ENCODE peak calls at places on chromosomes 6 and 20, in seven cellular contexts. B, M, N, F, P, E and Z are unnamed samples.

GRCh38 chr6:92915466-92915865 is 503.9 kb downstream of the EPHA7 start:
- DNase-seq in E (no peak), N (no peak), M (no peak), P (no peak), B (no peak), F (no peak), Z (no peak)

GRCh38 chr20:51175724-51176123 is 152.8 kb upstream of the KCNG1 start:
- DNase-seq in B (no peak), P (no peak), F (no peak), N (no peak), E (no peak), M (no peak), Z (no peak)

GRCh38 chr6:102085257-102085656 is 691.7 kb downstream of the GRIK2 start:
- DNase-seq in N (no peak), F (peak), B (no peak), E (no peak), P (no peak), M (no peak), Z (no peak)

GRCh38 chr6:137237413-137238170 is 18.4 kb upstream of the IFNGR1 start:
- DNase-seq in M (no peak), E (no peak), B (peak), N (no peak), P (no peak), F (peak), Z (no peak)

GRCh38 chr20:17936791-17937687 is 31.6 kb downstream of the SNX5 start:
- DNase-seq in F (peak), N (no peak), E (no peak), B (no peak), M (no peak), P (no peak), Z (no peak)

GRCh38 chr6:101296184-101296583 is 97.3 kb upstream of the GRIK2 start:
- DNase-seq in B (no peak), F (peak), E (peak), M (no peak), N (no peak), P (no peak), Z (no peak)

GRCh38 chr6:128997880-128998279 is 114.9 kb downstream of the LAMA2 start:
- DNase-seq in B (no peak), E (no peak), M (no peak), N (no peak), F (no peak), P (no peak), Z (no peak)

GRCh38 chr6:79038061-79038460 is 40.0 kb downstream of the PHIP start:
- DNase-seq in F (peak), B (peak), P (no peak), E (no peak), M (no peak), N (no peak), Z (no peak)

DNA sequence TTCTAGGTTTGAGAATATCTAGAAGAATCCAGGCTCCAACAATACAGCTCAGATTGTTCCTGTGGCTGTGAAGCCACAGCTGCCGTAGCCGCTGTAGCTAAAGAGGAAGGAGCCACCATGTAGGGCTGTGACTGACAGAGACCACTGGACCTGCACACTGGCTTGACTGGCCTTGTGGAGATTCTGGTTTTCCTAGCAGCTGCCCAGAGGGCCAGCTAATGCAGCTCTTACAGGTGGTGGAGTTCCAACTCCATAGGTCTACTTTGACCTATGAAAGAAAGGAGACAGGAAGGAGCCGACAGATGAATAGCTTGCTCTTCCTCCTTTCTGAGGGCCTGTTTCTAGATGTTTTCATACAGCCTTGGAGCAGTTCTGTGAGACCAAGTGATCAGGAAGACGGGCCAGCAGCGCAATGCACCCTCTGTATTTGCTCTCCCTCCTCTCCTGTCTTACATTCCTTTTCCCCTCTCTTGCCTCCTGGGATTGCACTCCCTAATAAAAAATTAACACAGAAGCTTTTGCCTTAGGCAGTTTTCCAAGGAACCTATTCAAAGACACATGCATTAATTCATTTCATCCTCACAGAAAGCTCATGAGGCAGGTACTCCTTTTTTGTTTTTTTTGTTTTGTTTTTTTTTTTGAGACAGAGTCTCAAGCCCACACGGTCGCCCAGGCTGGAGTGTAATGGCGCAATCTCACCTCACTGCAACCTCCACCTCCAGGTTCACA is 51.8 kb upstream of the MYB start:
- DNase-seq in E (no peak), F (no peak), B (no peak), M (no peak), N (no peak), P (no peak), Z (no peak)
- H3K9ac ChIP-seq in E (no peak), F (no peak), B (no peak), M (peak), N (no peak), P (peak), Z (no peak)

DNA sequence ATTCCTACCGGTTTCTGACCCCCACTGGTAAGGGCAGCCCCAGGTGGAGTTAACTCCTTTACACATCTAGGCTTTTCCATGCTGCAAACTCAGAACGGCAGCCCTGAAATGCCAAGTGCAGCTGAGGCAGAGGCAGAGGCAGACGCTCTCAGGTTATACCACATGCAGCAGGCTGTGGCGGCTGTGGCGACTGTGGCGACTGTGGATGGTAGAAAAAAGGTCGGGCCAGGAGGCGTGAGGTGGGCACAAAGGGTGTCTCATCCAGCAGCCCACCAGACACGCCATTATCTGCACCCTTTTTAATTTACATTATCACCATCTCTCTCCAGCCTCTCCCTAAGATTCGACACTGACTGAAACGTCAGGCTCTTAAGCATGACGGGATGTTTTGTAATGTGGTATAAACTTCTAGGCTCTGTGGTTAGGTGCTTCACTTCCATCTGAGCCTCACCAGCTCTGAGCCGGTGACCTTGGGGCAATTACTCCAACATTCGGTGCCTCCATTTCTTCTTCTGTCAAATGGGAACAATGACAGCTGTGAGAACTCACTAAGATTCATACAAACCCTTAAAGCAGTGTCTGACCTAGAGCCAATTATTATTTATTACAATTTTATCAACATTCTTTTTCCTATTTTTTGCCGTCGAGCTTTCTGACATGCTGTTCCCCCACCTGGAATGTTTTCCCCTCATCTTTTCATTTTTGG is 8.2 kb downstream of the KIZ start:
- DNase-seq in M (no peak), P (no peak), F (no peak), E (no peak), B (no peak), N (no peak), Z (no peak)
- TF ChIP-seq RAD21 in M (no peak), P (no peak), F (no peak), E (no peak), B (no peak), N (no peak), Z (no peak)

GRCh38 chr6:141117869-141118268 is 1014.9 kb upstream of the GJE1 start:
- DNase-seq in P (no peak), N (no peak), F (no peak), B (no peak), E (no peak), M (no peak), Z (no peak)
- H3K9ac ChIP-seq in P (no peak), N (no peak), F (no peak), B (no peak), E (no peak), M (no peak), Z (no peak)

DNA sequence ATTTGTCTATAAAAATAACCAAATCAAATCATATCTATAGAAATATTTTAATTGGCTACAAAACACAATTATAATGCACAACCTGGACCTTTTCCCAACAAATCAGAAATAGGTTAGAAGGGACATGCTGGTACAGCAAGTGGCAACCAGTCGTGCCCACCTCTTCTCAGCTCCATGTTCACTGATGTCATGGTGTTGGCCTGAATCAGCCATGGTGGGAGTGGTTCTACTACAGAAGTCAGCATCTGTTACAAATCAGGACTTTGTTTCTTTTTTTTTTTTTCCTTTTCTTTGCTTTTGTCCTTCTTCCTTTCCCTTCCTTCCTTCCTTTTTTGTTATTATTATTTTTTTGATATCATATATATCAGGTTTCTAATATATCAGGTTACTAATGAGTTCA is 91.3 kb downstream of the RALGAPA2 start:
- DNase-seq in E (no peak), N (no peak), F (no peak), M (no peak), B (no peak), P (no peak), Z (no peak)
- TF ChIP-seq RAD21 in E (no peak), N (no peak), F (no peak), M (no peak), B (no peak), P (no peak), Z (no peak)